ENCODE peak calls at places on chromosomes 7 and 10, in nine cellular contexts. X is mammary epithelial cell; U is substantia nigra; D is cardiac muscle cell; Q is psoas muscle; I is CD8-positive, alpha-beta T cell; H is SK-N-SH; E is aorta; L is A549. N is an unnamed sample.

GRCh38 chr7:102028206-102028826 is 210.9 kb downstream of the CUX1 start:
- DNase-seq in X (no peak), U (no peak), D (no peak), Q (no peak), I (no peak), H (no peak), E (peak), L (no peak), N (no peak)

GRCh38 chr7:2480071-2480410 is 3.8 kb upstream of the GRIFIN start:
- DNase-seq in X (no peak), U (no peak), D (no peak), Q (no peak), I (no peak), H (no peak), E (no peak), L (no peak), N (no peak)

GRCh38 chr10:127398140-127398966 is 150.8 kb upstream of the NPS start:
- DNase-seq in X (peak), U (no peak), D (no peak), Q (no peak), I (no peak), H (peak), E (no peak), L (no peak), N (no peak)

GRCh38 chr7:1123721-1124120 is 35.8 kb downstream of the GPER1 start:
- DNase-seq in X (no peak), U (peak), D (peak), Q (peak), I (no peak), H (peak), E (peak), L (peak), N (no peak)

GRCh38 chr10:12907651-12908050 is 93.9 kb downstream of the CCDC3 start:
- DNase-seq in X (no peak), U (no peak), D (no peak), Q (peak), I (no peak), H (no peak), E (peak), L (no peak), N (no peak)

GRCh38 chr7:33745934-33746333 is 159.4 kb upstream of the BMPER start:
- DNase-seq in X (no peak), U (no peak), D (no peak), Q (no peak), I (no peak), H (no peak), E (no peak), L (no peak), N (no peak)

GRCh38 chr7:26857534-26858228 is 6.7 kb downstream of the SKAP2 start:
- DNase-seq in X (peak), U (peak), D (peak), Q (peak), I (no peak), H (peak), E (peak), L (no peak), N (no peak)

GRCh38 chr10:115092258-115092554 is 959 bp upstream of the ATRNL1 start:
- DNase-seq in X (no peak), U (no peak), D (no peak), Q (no peak), I (no peak), H (no peak), E (no peak), L (no peak), N (no peak)

GRCh38 chr7:40232242-40232929 is 97.6 kb downstream of the SUGCT start:
- DNase-seq in X (peak), U (no peak), D (peak), Q (no peak), I (no peak), H (peak), E (no peak), L (peak), N (no peak)

GRCh38 chr10:96290368-96291133 is 13.7 kb upstream of the DNTT start:
- DNase-seq in X (no peak), U (no peak), D (no peak), Q (no peak), I (no peak), H (no peak), E (no peak), L (no peak), N (no peak)
- H3K27ac ChIP-seq in X (no peak), U (no peak), D (peak), Q (no peak), I (no peak), H (no peak), E (no peak), L (no peak), N (no peak)

GRCh38 chr7:30726296-30727006 is 25.5 kb upstream of the INMT start:
- DNase-seq in X (no peak), U (no peak), D (no peak), Q (no peak), I (peak), H (no peak), E (peak), L (no peak), N (no peak)

GRCh38 chr7:30727061-30727945 is 24.6 kb upstream of the INMT start:
- DNase-seq in X (no peak), U (no peak), D (no peak), Q (no peak), I (peak), H (no peak), E (peak), L (no peak), N (no peak)

GRCh38 chr7:30730097-30730496 is 21.8 kb upstream of the INMT start:
- DNase-seq in X (no peak), U (no peak), D (no peak), Q (no peak), I (no peak), H (no peak), E (peak), L (no peak), N (no peak)

GRCh38 chr7:30729642-30730041 is 22.3 kb upstream of the INMT start:
- DNase-seq in X (no peak), U (no peak), D (no peak), Q (no peak), I (no peak), H (no peak), E (no peak), L (no peak), N (no peak)

GRCh38 chr7:30728591-30729100 is 23.3 kb upstream of the INMT start:
- DNase-seq in X (no peak), U (no peak), D (no peak), Q (no peak), I (no peak), H (no peak), E (peak), L (no peak), N (no peak)
- H3K27ac ChIP-seq in X (no peak), U (no peak), D (no peak), Q (no peak), I (no peak), H (no peak), E (no peak), L (no peak), N (no peak)

DNA sequence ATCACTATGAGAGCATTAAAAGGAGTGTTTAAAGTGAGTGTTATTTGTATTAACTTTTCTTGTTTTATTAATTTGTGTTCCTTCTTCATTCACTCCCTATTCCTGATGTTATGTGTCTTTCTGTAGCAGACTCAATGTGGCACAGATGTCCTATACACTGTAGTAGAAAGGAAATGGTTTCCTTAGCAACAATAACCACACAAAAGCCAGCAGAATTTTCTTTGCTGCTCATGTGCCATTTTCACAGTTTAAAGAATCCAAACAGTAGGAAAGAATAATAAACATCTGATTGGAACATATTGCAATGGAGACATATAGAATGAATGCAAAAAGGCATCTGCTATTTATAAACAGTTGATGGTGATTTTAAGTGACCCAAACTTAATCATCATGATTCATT is 763.6 kb downstream of the PHTF2 start:
- DNase-seq in X (no peak), U (no peak), D (no peak), Q (no peak), I (no peak), H (no peak), E (no peak), L (no peak), N (no peak)
- H3K27ac ChIP-seq in X (no peak), U (no peak), D (no peak), Q (no peak), I (no peak), H (no peak), E (no peak), L (no peak), N (no peak)

DNA sequence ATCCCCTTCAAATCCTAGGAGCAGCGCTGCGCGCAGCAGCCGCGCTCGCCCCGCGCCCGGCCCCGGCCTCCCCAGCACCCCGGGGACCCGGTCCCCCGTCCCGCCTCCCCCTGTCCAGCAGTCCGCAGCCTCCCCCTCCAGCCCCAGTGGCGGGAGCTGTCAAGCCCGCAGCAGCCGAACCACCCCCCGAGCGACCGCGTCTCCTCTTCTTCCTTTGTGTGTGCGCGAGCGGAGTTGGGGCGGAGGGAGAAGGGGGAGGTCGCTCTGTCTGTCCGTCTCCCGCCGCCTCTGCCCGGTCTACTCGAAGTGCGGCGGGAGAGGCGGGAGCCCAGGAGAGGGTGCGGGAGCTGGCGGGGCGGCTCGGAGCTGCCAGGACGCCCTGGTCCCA is 375 bp upstream of the CHN2 start:
- DNase-seq in X (no peak), U (no peak), D (peak), Q (peak), I (no peak), H (no peak), E (peak), L (no peak), N (no peak)
- H3K27ac ChIP-seq in X (no peak), U (peak), D (no peak), Q (no peak), I (no peak), H (no peak), E (no peak), L (peak), N (no peak)

GRCh38 chr7:73900286-73900685 is 39.3 kb downstream of the TMEM270 start:
- DNase-seq in X (no peak), U (no peak), D (no peak), Q (no peak), I (no peak), H (peak), E (peak), L (no peak), N (no peak)
- H3K27ac ChIP-seq in X (no peak), U (no peak), D (no peak), Q (no peak), I (no peak), H (peak), E (peak), L (peak), N (no peak)

GRCh38 chr10:32954080-32954479 is 4.0 kb downstream of the ITGB1 start:
- DNase-seq in X (no peak), U (no peak), D (no peak), Q (no peak), I (no peak), H (no peak), E (no peak), L (peak), N (no peak)

GRCh38 chr10:32952094-32952493 is 5.9 kb downstream of the ITGB1 start:
- DNase-seq in X (no peak), U (no peak), D (no peak), Q (no peak), I (no peak), H (no peak), E (no peak), L (no peak), N (no peak)

GRCh38 chr10:32952541-32953276 is 5.3 kb downstream of the ITGB1 start:
- DNase-seq in X (no peak), U (no peak), D (no peak), Q (no peak), I (no peak), H (no peak), E (no peak), L (no peak), N (no peak)

GRCh38 chr10:32954545-32955298 is 3.3 kb downstream of the ITGB1 start:
- DNase-seq in X (peak), U (no peak), D (no peak), Q (no peak), I (no peak), H (no peak), E (no peak), L (no peak), N (no peak)

DNA sequence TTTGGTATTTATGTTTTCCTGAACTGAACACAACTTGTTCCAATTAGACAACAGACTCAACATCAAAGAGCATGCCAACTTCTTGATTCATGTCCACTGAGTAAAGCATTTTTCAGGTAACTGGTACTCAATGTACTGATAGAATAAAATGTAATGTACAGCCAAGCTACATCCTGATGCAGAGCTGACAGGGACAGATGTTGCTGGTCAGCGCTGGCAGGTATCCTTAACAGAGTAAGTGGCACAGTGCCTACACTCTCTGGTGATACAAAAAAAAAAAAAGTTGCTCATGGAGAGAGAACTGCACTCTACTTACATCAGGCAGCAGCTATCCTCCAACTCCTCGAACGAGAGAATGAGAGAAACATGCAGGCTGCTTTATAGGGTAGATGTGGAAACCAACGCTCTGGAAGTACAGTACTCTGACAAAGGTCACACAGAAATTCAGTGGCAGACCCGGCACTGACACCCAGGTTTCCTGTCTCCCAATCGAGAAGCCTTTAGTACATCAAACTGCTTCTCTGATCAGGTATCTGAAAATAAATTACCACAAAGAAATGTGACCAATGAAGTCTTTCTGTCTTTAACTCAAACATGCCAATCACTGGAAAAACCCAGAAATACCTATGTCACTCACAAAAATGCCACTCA is 4.6 kb downstream of the ITGB1 start:
- DNase-seq in X (peak), U (no peak), D (no peak), Q (no peak), I (no peak), H (no peak), E (no peak), L (peak), N (no peak)
- H3K27ac ChIP-seq in X (peak), U (no peak), D (peak), Q (peak), I (no peak), H (peak), E (peak), L (peak), N (peak)

GRCh38 chr10:21827308-21827707 is 176.2 kb downstream of the DNAJC1 start:
- DNase-seq in X (no peak), U (no peak), D (no peak), Q (no peak), I (no peak), H (no peak), E (no peak), L (no peak), N (no peak)

GRCh38 chr10:21832751-21833150 is 170.8 kb downstream of the DNAJC1 start:
- DNase-seq in X (no peak), U (no peak), D (no peak), Q (no peak), I (no peak), H (no peak), E (no peak), L (no peak), N (no peak)

GRCh38 chr10:21830037-21830436 is 173.5 kb downstream of the DNAJC1 start:
- DNase-seq in X (no peak), U (no peak), D (no peak), Q (no peak), I (no peak), H (no peak), E (no peak), L (no peak), N (no peak)

GRCh38 chr10:21826725-21827124 is 176.8 kb downstream of the DNAJC1 start:
- DNase-seq in X (no peak), U (no peak), D (no peak), Q (no peak), I (no peak), H (no peak), E (no peak), L (no peak), N (no peak)

GRCh38 chr10:21831986-21832735 is 171.4 kb downstream of the DNAJC1 start:
- DNase-seq in X (peak), U (no peak), D (no peak), Q (no peak), I (no peak), H (no peak), E (no peak), L (no peak), N (no peak)
- H3K27ac ChIP-seq in X (no peak), U (no peak), D (no peak), Q (no peak), I (no peak), H (no peak), E (no peak), L (no peak), N (peak)

GRCh38 chr10:44994752-44995530 is 5.8 kb upstream of the ZNF22 start:
- DNase-seq in X (no peak), U (no peak), D (no peak), Q (no peak), I (no peak), H (no peak), E (peak), L (no peak), N (no peak)

GRCh38 chr10:44993226-44993921 is 7.3 kb upstream of the ZNF22 start:
- DNase-seq in X (no peak), U (no peak), D (no peak), Q (no peak), I (no peak), H (no peak), E (peak), L (no peak), N (no peak)

GRCh38 chr10:44995581-44995913 is 5.2 kb upstream of the ZNF22 start:
- DNase-seq in X (no peak), U (no peak), D (no peak), Q (no peak), I (no peak), H (no peak), E (no peak), L (no peak), N (no peak)

GRCh38 chr10:44992732-44993225 is 7.9 kb upstream of the ZNF22 start:
- DNase-seq in X (no peak), U (no peak), D (no peak), Q (no peak), I (no peak), H (no peak), E (no peak), L (no peak), N (no peak)

GRCh38 chr10:44993922-44994751 is 6.6 kb upstream of the ZNF22 start:
- DNase-seq in X (no peak), U (no peak), D (no peak), Q (no peak), I (no peak), H (no peak), E (no peak), L (no peak), N (no peak)
- H3K27ac ChIP-seq in X (no peak), U (peak), D (no peak), Q (peak), I (no peak), H (no peak), E (no peak), L (no peak), N (no peak)